ENCODE peak calls at places on chromosome 17, in seven cellular contexts. C is CD8-positive, alpha-beta T cell; I is activated T-helper 1 cell treated with Interleukin-2 at 50 U/mL for 16 hours; E is NCI-H774; S is endodermal cell; U is A172; Y is SJSA1. A is an unnamed sample.

GRCh38 chr17:3911271-3912053 is 4.8 kb downstream of the P2RX1 start:
- DNase-seq in C (peak; percentile 77), I (peak; percentile 42), E (no peak), S (peak; percentile 72), U (no peak), Y (no peak), A (peak; percentile 74)

GRCh38 chr17:73231363-73231762 is 30.3 kb downstream of the CPSF4L start:
- DNase-seq in C (no peak), I (no peak), E (peak; percentile 19), S (no peak), U (peak; percentile 25), Y (peak; percentile 50), A (no peak)

GRCh38 chr17:83006515-83007455 is 72.6 kb upstream of the METRNL start:
- DNase-seq in C (no peak), I (no peak), E (no peak), S (peak; percentile 42), U (no peak), Y (peak; percentile 42), A (no peak)

GRCh38 chr17:43398724-43399595 is at the start of gene ARL4D:
- DNase-seq in C (peak; percentile 87), I (peak; percentile 69), E (peak; percentile 86), S (peak; percentile 95), U (peak; percentile 63), Y (peak; percentile 92), A (peak; percentile 81)

GRCh38 chr17:16415031-16415924 is at the start of gene TRPV2:
- DNase-seq in C (peak; percentile 61), I (peak; percentile 33), E (no peak), S (peak; percentile 92), U (no peak), Y (no peak), A (peak; percentile 51)

GRCh38 chr17:6456914-6457687 is 12.8 kb downstream of the PIMREG start:
- DNase-seq in C (no peak), I (no peak), E (no peak), S (peak; percentile 73), U (peak; percentile 83), Y (peak; percentile 62), A (no peak)

GRCh38 chr17:17420561-17421269 is 56.1 kb upstream of the MED9 start:
- DNase-seq in C (no peak), I (no peak), E (no peak), S (no peak), U (no peak), Y (no peak), A (no peak)

GRCh38 chr17:39608601-39609000 is 881 bp upstream of the NEUROD2 start:
- DNase-seq in C (no peak), I (no peak), E (no peak), S (peak; percentile 72), U (no peak), Y (no peak), A (no peak)

GRCh38 chr17:10144456-10144855 is 54.0 kb downstream of the GAS7 start:
- DNase-seq in C (no peak), I (no peak), E (no peak), S (no peak), U (no peak), Y (no peak), A (no peak)

GRCh38 chr17:46818929-46819859 is 702 bp upstream of the WNT3 start:
- DNase-seq in C (no peak), I (no peak), E (no peak), S (peak; percentile 98), U (no peak), Y (no peak), A (peak; percentile 27)

GRCh38 chr17:45346255-45347015 is 29.6 kb upstream of the MAP3K14 start:
- DNase-seq in C (no peak), I (no peak), E (no peak), S (no peak), U (no peak), Y (no peak), A (no peak)

GRCh38 chr17:75610103-75610984 is 22.7 kb downstream of the MYO15B start:
- DNase-seq in C (no peak), I (no peak), E (no peak), S (no peak), U (peak; percentile 82), Y (no peak), A (no peak)

GRCh38 chr17:17350491-17351355 is 47.5 kb downstream of the NT5M start:
- DNase-seq in C (no peak), I (no peak), E (no peak), S (peak; percentile 87), U (peak; percentile 40), Y (peak; percentile 30), A (no peak)

GRCh38 chr17:49998836-49999511 is 4.0 kb upstream of the DLX3 start:
- DNase-seq in C (no peak), I (no peak), E (no peak), S (peak; percentile 49), U (no peak), Y (no peak), A (no peak)

GRCh38 chr17:40554646-40555295 is 10.5 kb downstream of the CCR7 start:
- DNase-seq in C (no peak), I (no peak), E (no peak), S (peak; percentile 55), U (no peak), Y (peak; percentile 36), A (peak; percentile 15)

GRCh38 chr17:69448431-69449102 is 34.1 kb downstream of the MAP2K6 start:
- DNase-seq in C (no peak), I (no peak), E (no peak), S (peak; percentile 97), U (no peak), Y (no peak), A (no peak)

GRCh38 chr17:80986046-80986445 is 5.6 kb upstream of the CHMP6 start:
- DNase-seq in C (no peak), I (no peak), E (no peak), S (no peak), U (no peak), Y (no peak), A (no peak)

GRCh38 chr17:28950017-28950751 is 1.1 kb downstream of the PHF12 start:
- DNase-seq in C (peak; percentile 64), I (peak; percentile 39), E (peak; percentile 10), S (peak; percentile 87), U (no peak), Y (peak; percentile 76), A (peak; percentile 47)

GRCh38 chr17:42061641-42062487 is 11.5 kb upstream of the C17orf113 start:
- DNase-seq in C (no peak), I (no peak), E (no peak), S (peak; percentile 72), U (no peak), Y (no peak), A (no peak)

GRCh38 chr17:10628756-10629155 is 28.4 kb downstream of the MYH3 start:
- DNase-seq in C (no peak), I (no peak), E (no peak), S (peak; percentile 89), U (no peak), Y (no peak), A (no peak)

GRCh38 chr17:55717432-55717831 is 5.2 kb downstream of the TMEM100 start:
- DNase-seq in C (no peak), I (no peak), E (no peak), S (peak; percentile 38), U (no peak), Y (no peak), A (no peak)

GRCh38 chr17:9948967-9949366 is 43.9 kb upstream of the RCVRN start:
- DNase-seq in C (no peak), I (no peak), E (no peak), S (no peak), U (no peak), Y (no peak), A (no peak)

GRCh38 chr17:50935201-50936124 is 69.3 kb upstream of the TOB1 start:
- DNase-seq in C (no peak), I (no peak), E (peak; percentile 89), S (no peak), U (peak; percentile 97), Y (peak; percentile 45), A (no peak)

GRCh38 chr17:52106638-52107261 is 51.8 kb downstream of the CA10 start:
- DNase-seq in C (peak; percentile 4), I (no peak), E (peak; percentile 54), S (peak; percentile 86), U (peak; percentile 44), Y (peak; percentile 60), A (no peak)

GRCh38 chr17:55279788-55280579 is 15.2 kb downstream of the HLF start:
- DNase-seq in C (no peak), I (no peak), E (no peak), S (no peak), U (no peak), Y (no peak), A (no peak)

GRCh38 chr17:69335018-69335417 is 8.1 kb upstream of the ABCA5 start:
- DNase-seq in C (no peak), I (no peak), E (peak; percentile 40), S (no peak), U (peak; percentile 10), Y (no peak), A (no peak)

GRCh38 chr17:1078831-1079561 is 82.1 kb downstream of the TIMM22 start:
- DNase-seq in C (no peak), I (no peak), E (no peak), S (peak; percentile 75), U (no peak), Y (no peak), A (no peak)

GRCh38 chr17:13572581-13572980 is 29.1 kb downstream of the HS3ST3A1 start:
- DNase-seq in C (no peak), I (no peak), E (no peak), S (no peak), U (no peak), Y (no peak), A (no peak)

GRCh38 chr17:61338000-61338864 is 61.4 kb upstream of the TBX2 start:
- DNase-seq in C (no peak), I (no peak), E (no peak), S (no peak), U (peak; percentile 86), Y (peak; percentile 93), A (no peak)

GRCh38 chr17:66965801-66966528 is 1.5 kb downstream of the CACNG4 start:
- DNase-seq in C (no peak), I (no peak), E (peak; percentile 31), S (peak; percentile 85), U (no peak), Y (no peak), A (no peak)